ENCODE peak calls at places on chromosomes 4 and X, in eight cellular contexts. S, G, C, X, I, M, Z and T are unnamed samples.
A peak's percentile ranks its signal among the peaks of the same experiment; 100 is the strongest.

GRCh38 chr4:19969492-19969891 is 282.2 kb upstream of the SLIT2 start:
- DNase-seq in S (no peak), G (no peak), C (peak; percentile 15), X (no peak), I (no peak), M (no peak), Z (no peak), T (no peak)

GRCh38 chr4:81081156-81081555 is 50.6 kb downstream of the BMP3 start:
- DNase-seq in S (no peak), G (no peak), C (no peak), X (no peak), I (no peak), M (no peak), Z (no peak), T (no peak)

GRCh38 chr4:56183344-56183959 is 203.8 kb downstream of the AASDH start:
- DNase-seq in S (no peak), G (no peak), C (no peak), X (no peak), I (peak; percentile 17), M (no peak), Z (no peak), T (no peak)

GRCh38 chrX:17682259-17682658 is 55.0 kb upstream of the SCML1 start:
- DNase-seq in S (no peak), G (no peak), C (no peak), X (no peak), I (no peak), M (no peak), Z (no peak), T (no peak)

GRCh38 chr4:169955521-169955920 is 70.7 kb downstream of the MFAP3L start:
- DNase-seq in S (no peak), G (no peak), C (no peak), X (no peak), I (no peak), M (no peak), Z (no peak), T (no peak)

GRCh38 chr4:42642136-42642797 is 14.6 kb downstream of the ATP8A1 start:
- DNase-seq in S (no peak), G (no peak), C (no peak), X (no peak), I (no peak), M (no peak), Z (no peak), T (no peak)

GRCh38 chr4:19945979-19946380 is 305.7 kb upstream of the SLIT2 start:
- DNase-seq in S (no peak), G (no peak), C (peak; percentile 98), X (no peak), I (peak; percentile 58), M (no peak), Z (peak; percentile 100), T (peak; percentile 93)

GRCh38 chr4:168630445-168631187 is 133.8 kb downstream of the PALLD start:
- DNase-seq in S (no peak), G (no peak), C (peak; percentile 87), X (no peak), I (peak; percentile 64), M (no peak), Z (peak; percentile 73), T (peak; percentile 83)

GRCh38 chrX:153647461-153648357 is 706 bp downstream of the DUSP9 start:
- DNase-seq in S (no peak), G (peak; percentile 3), C (no peak), X (no peak), I (no peak), M (no peak), Z (no peak), T (peak; percentile 13)

GRCh38 chr4:153426207-153426886 is 39.8 kb upstream of the TMEM131L start:
- DNase-seq in S (no peak), G (no peak), C (no peak), X (no peak), I (no peak), M (no peak), Z (no peak), T (no peak)

GRCh38 chrX:15903186-15903681 is 48.6 kb upstream of the AP1S2 start:
- DNase-seq in S (peak; percentile 63), G (no peak), C (no peak), X (no peak), I (no peak), M (no peak), Z (no peak), T (no peak)

GRCh38 chr4:22427676-22428075 is 88.2 kb downstream of the ADGRA3 start:
- DNase-seq in S (no peak), G (no peak), C (no peak), X (no peak), I (no peak), M (peak; percentile 28), Z (peak; percentile 15), T (no peak)

GRCh38 chrX:100296183-100296753 is 113.8 kb downstream of the PCDH19 start:
- DNase-seq in S (no peak), G (no peak), C (no peak), X (no peak), I (no peak), M (no peak), Z (no peak), T (no peak)

GRCh38 chrX:3627579-3627978 is 85.9 kb downstream of the PRKX start:
- DNase-seq in S (no peak), G (no peak), C (no peak), X (no peak), I (no peak), M (no peak), Z (no peak), T (no peak)

GRCh38 chr4:71832049-71832448 is 48.2 kb upstream of the GC start:
- DNase-seq in S (no peak), G (no peak), C (no peak), X (no peak), I (no peak), M (no peak), Z (no peak), T (no peak)

GRCh38 chr4:124854968-124855367 is 142.4 kb upstream of the ANKRD50 start:
- DNase-seq in S (peak; percentile 14), G (no peak), C (peak; percentile 2), X (no peak), I (no peak), M (no peak), Z (peak; percentile 27), T (peak; percentile 42)

GRCh38 chr4:89661490-89661889 is 175.5 kb downstream of the SNCA start:
- DNase-seq in S (no peak), G (no peak), C (peak; percentile 82), X (no peak), I (peak; percentile 41), M (no peak), Z (peak; percentile 59), T (peak; percentile 41)

GRCh38 chrX:130401415-130402210 is at the start of gene RBMX2:
- DNase-seq in S (no peak), G (peak; percentile 71), C (peak; percentile 76), X (peak; percentile 34), I (peak; percentile 72), M (peak; percentile 70), Z (peak; percentile 24), T (peak; percentile 84)

GRCh38 chr4:166386491-166387367 is 513.7 kb downstream of the TLL1 start:
- DNase-seq in S (no peak), G (no peak), C (peak; percentile 52), X (no peak), I (no peak), M (no peak), Z (no peak), T (no peak)

GRCh38 chr4:108484187-108484586 is 136.2 kb upstream of the RPL34 start:
- DNase-seq in S (no peak), G (no peak), C (peak; percentile 67), X (no peak), I (no peak), M (no peak), Z (no peak), T (no peak)